ENCODE peak calls at places on chromosomes 6 and 20, in four cellular contexts. D is IMR-90, O is mesendoderm, M is H9. S is an unnamed sample.
A peak's percentile ranks its signal among the peaks of the same experiment; 100 is the strongest.

GRCh38 chr6:35099116-35099515 is 42.0 kb downstream of the TCP11 start:
- DNase-seq in D (no peak), O (no peak), M (no peak), S (no peak)

GRCh38 chr6:65123516-65123915 is 583.5 kb downstream of the EYS start:
- DNase-seq in D (peak; percentile 17), O (no peak), M (no peak), S (no peak)

GRCh38 chr6:32196682-32197616 is 4.5 kb upstream of the GPSM3 start:
- DNase-seq in D (peak; percentile 12), O (peak; percentile 41), M (peak; percentile 54), S (peak; percentile 58)

GRCh38 chr6:148945311-148946021 is 198.6 kb downstream of the UST start:
- DNase-seq in D (no peak), O (no peak), M (no peak), S (no peak)

GRCh38 chr20:47760686-47761477 is 24.4 kb downstream of the SULF2 start:
- DNase-seq in D (no peak), O (no peak), M (no peak), S (no peak)

GRCh38 chr6:168122011-168122410 is 43.0 kb upstream of the FRMD1 start:
- DNase-seq in D (no peak), O (no peak), M (peak; percentile 25), S (no peak)

GRCh38 chr6:56706981-56707726 is 64.5 kb upstream of the DST start:
- DNase-seq in D (no peak), O (no peak), M (no peak), S (no peak)

GRCh38 chr6:135257641-135258405 is 76.7 kb downstream of the MYB start:
- DNase-seq in D (no peak), O (no peak), M (no peak), S (no peak)

GRCh38 chr6:17831135-17831534 is 124.4 kb upstream of the NUP153 start:
- DNase-seq in D (peak; percentile 83), O (no peak), M (no peak), S (no peak)

GRCh38 chr6:2132416-2132815 is 113.0 kb downstream of the GMDS start:
- DNase-seq in D (peak; percentile 12), O (no peak), M (no peak), S (no peak)

GRCh38 chr20:46485431-46485830 is 27.9 kb downstream of the ZNF334 start:
- DNase-seq in D (no peak), O (peak; percentile 30), M (no peak), S (no peak)

GRCh38 chr6:7561153-7561964 is 19.9 kb downstream of the DSP start:
- DNase-seq in D (peak; percentile 27), O (peak; percentile 17), M (no peak), S (no peak)

GRCh38 chr20:49843139-49843538 is 30.5 kb downstream of the SLC9A8 start:
- DNase-seq in D (no peak), O (no peak), M (no peak), S (no peak)

GRCh38 chr6:30258204-30258603 is 45.0 kb upstream of the TRIM26 start:
- DNase-seq in D (no peak), O (no peak), M (no peak), S (no peak)

GRCh38 chr20:9581509-9581908 is 67.1 kb downstream of the LAMP5 start:
- DNase-seq in D (no peak), O (no peak), M (no peak), S (no peak)

GRCh38 chr6:130593200-130593599 is 227.4 kb downstream of the TMEM200A start:
- DNase-seq in D (no peak), O (no peak), M (no peak), S (no peak)

GRCh38 chr6:158708239-158708638 is 58.4 kb downstream of the SYTL3 start:
- DNase-seq in D (peak; percentile 60), O (peak; percentile 40), M (peak; percentile 39), S (no peak)

GRCh38 chr20:49276895-49277785 is 717 bp downstream of the ZNFX1 start:
- DNase-seq in D (no peak), O (peak; percentile 31), M (no peak), S (no peak)

GRCh38 chr6:113856571-113857564 is at the start of gene MARCKS:
- DNase-seq in D (peak; percentile 92), O (peak; percentile 90), M (peak; percentile 82), S (no peak)

GRCh38 chr20:45968081-45968671 is 3.8 kb downstream of the ZNF335 start:
- DNase-seq in D (no peak), O (no peak), M (no peak), S (no peak)

GRCh38 chr20:38260378-38261053 is at the start of gene KIAA1755:
- DNase-seq in D (no peak), O (no peak), M (peak; percentile 43), S (peak; percentile 73)

GRCh38 chr6:2149370-2150006 is 95.9 kb downstream of the GMDS start:
- DNase-seq in D (no peak), O (no peak), M (no peak), S (no peak)

GRCh38 chr20:53870426-53871199 is 199.8 kb downstream of the BCAS1 start:
- DNase-seq in D (no peak), O (peak; percentile 55), M (no peak), S (no peak)

GRCh38 chr20:29689411-29690225 is 1567.8 kb upstream of the DEFB115 start:
- DNase-seq in D (no peak), O (no peak), M (no peak), S (no peak)

GRCh38 chr6:52635049-52635577 is 35.8 kb upstream of the TMEM14A start:
- DNase-seq in D (peak; percentile 46), O (no peak), M (no peak), S (no peak)

GRCh38 chr20:57208198-57208597 is 58.2 kb downstream of the BMP7 start:
- DNase-seq in D (no peak), O (no peak), M (no peak), S (no peak)

GRCh38 chr20:14264869-14265268 is 72.5 kb downstream of the FLRT3 start:
- DNase-seq in D (peak; percentile 37), O (peak; percentile 66), M (no peak), S (no peak)

GRCh38 chr6:17633465-17634188 is 33.5 kb downstream of the FAM8A1 start:
- DNase-seq in D (no peak), O (no peak), M (no peak), S (no peak)

DNA sequence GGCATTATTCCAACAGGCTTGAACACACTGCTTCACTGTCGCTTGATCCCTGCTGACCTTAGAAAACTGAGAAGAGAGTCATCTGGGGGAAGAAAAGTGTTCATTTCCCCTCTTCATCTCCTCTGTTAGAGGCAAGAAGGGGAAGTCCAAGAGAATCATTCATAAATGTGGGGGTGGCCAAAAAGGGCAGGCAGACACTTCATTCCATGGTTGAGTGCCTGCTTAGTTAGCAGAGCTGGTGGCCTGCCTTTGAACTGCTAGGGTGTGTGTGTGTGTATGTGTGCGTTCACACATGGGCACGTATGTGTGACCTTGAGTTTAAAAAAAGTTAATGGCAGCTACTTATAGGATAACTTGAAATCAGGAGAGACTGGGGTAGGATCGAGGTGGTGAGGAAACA is 39.4 kb upstream of the RFPL4B start:
- DNase-seq in D (peak; percentile 53), O (no peak), M (no peak), S (no peak)
- H3K56ac ChIP-seq in D (no peak overlapping the region), O (no peak overlapping the region), M (no peak overlapping the region), S (no peak overlapping the region)

GRCh38 chr6:152185158-152185574 is 377.7 kb downstream of the ESR1 start:
- DNase-seq in D (no peak), O (no peak), M (no peak), S (no peak)
- H3K56ac ChIP-seq in D (no peak overlapping the region), O (no peak overlapping the region), M (no peak overlapping the region), S (no peak overlapping the region)

GRCh38 chr6:144877118-144877517 is 592.0 kb downstream of the UTRN start:
- DNase-seq in D (no peak), O (no peak), M (no peak), S (no peak)

GRCh38 chr6:144878577-144878976 is 593.4 kb downstream of the UTRN start:
- DNase-seq in D (no peak), O (peak; percentile 24), M (no peak), S (no peak)

GRCh38 chr6:144879436-144879835 is 594.3 kb downstream of the UTRN start:
- DNase-seq in D (no peak), O (no peak), M (no peak), S (no peak)

GRCh38 chr6:144873653-144874378 is 588.7 kb downstream of the UTRN start:
- DNase-seq in D (no peak), O (no peak), M (no peak), S (no peak)

DNA sequence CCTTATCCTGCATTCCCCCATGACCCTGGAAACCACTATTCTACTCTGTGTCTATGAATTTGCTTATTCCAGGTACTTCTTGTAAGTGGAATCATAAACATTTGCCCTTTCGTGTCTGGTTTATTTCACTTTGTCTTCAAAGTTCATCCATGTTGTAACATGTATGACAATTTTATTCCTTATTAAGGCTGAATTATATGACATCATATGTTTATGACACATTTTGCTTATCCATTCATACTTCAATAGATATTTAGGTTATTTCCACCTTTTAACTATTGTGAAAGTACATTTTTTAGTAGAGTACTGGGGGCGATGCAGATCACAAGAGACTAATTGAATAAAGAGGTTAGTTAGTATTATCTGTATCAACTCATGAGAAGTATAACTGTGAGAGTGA is 591.6 kb downstream of the UTRN start:
- DNase-seq in D (no peak), O (no peak), M (no peak), S (no peak)
- H3K56ac ChIP-seq in D (no peak overlapping the region), O (no peak overlapping the region), M (no peak overlapping the region), S (no peak overlapping the region)

GRCh38 chr6:33655155-33655554 is 34.0 kb downstream of the ITPR3 start:
- DNase-seq in D (no peak), O (no peak), M (no peak), S (no peak)
- H3K56ac ChIP-seq in D (no peak overlapping the region), O (no peak overlapping the region), M (no peak overlapping the region), S (no peak overlapping the region)

GRCh38 chr6:116579143-116579542 is 7.8 kb downstream of the RWDD1 start:
- DNase-seq in D (peak; percentile 25), O (no peak), M (no peak), S (no peak)
- H3K56ac ChIP-seq in D (no peak overlapping the region), O (no peak overlapping the region), M (no peak overlapping the region), S (no peak overlapping the region)

DNA sequence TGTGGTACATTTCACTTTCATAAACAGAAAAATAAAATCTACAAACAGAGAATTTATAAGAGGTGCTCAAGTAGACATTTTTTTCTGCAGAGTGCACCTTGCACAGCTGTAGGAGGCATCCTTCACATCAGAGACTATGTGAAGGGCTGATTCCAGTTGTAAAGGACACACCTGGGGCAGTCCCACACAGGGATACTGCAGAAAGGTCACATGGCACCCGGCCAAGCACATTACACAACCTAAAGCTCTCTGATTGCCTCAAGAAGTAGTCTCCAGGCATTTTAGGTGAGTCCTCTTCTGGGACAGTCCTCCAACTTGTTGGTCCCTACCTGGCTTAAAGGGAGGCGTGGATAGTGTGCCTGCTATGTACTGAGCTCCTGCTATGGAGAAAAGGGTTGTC is 502.9 kb upstream of the NOX3 start:
- DNase-seq in D (no peak), O (no peak), M (no peak), S (no peak)
- H3K56ac ChIP-seq in D (no peak overlapping the region), O (no peak overlapping the region), M (no peak overlapping the region), S (no peak overlapping the region)

DNA sequence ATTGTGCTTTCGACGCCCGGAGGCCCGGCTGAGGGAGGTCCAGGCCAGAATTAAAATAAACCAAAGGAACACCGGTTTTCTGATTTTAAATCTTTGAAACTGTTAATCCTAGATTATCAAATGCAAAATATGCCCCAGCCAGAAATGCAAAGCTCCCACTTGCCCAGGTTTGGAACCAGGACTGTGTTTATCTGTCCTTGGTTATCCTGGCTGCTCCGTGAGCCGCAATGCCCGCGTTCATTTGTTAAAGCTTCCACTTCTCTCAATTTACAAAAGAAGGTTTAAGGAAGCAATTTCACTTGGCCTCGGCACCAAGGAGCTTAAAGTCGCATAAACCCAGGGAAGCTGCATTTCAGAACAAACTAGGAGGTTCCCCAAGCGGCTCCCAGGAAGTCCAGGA is 250.0 kb downstream of the TAF4 start:
- DNase-seq in D (no peak), O (no peak), M (no peak), S (no peak)
- H3K56ac ChIP-seq in D (no peak overlapping the region), O (no peak overlapping the region), M (no peak overlapping the region), S (no peak overlapping the region)